ENCODE peak calls at places on chromosome 12, in six cellular contexts. One of them, this sample, is unnamed.

GRCh38 chr12:77384941-77385340 is 319.6 kb upstream of the E2F7 start:
- DNase-seq in NT2/D1: no peak
- DNase-seq in HCT116: no peak
- DNase-seq in HepG2: no peak
- DNase-seq in K562: no peak
- DNase-seq in GM12878: no peak
- DNase-seq in this sample: no peak

GRCh38 chr12:64036414-64036813 is 185.7 kb downstream of the KICS2 start:
- DNase-seq in NT2/D1: no peak
- DNase-seq in HCT116: no peak
- DNase-seq in HepG2: no peak
- DNase-seq in K562: no peak
- DNase-seq in GM12878: no peak
- DNase-seq in this sample: no peak

GRCh38 chr12:130787041-130787440 is 52.0 kb downstream of the STX2 start:
- DNase-seq in NT2/D1: no peak
- DNase-seq in HCT116: no peak
- DNase-seq in HepG2: no peak
- DNase-seq in K562: no peak
- DNase-seq in GM12878: no peak
- DNase-seq in this sample: no peak

GRCh38 chr12:130433834-130434233 is 96.1 kb downstream of the PIWIL1 start:
- DNase-seq in NT2/D1: no peak
- DNase-seq in HCT116: no peak
- DNase-seq in HepG2: no peak
- DNase-seq in K562: no peak
- DNase-seq in GM12878: no peak
- DNase-seq in this sample: no peak

GRCh38 chr12:46657416-46658411 is 168.1 kb downstream of the SLC38A4 start:
- DNase-seq in NT2/D1: no peak
- DNase-seq in HCT116: no peak
- DNase-seq in HepG2: no peak
- DNase-seq in K562: peak
- DNase-seq in GM12878: no peak
- DNase-seq in this sample: no peak

GRCh38 chr12:115387392-115387791 is 703.4 kb upstream of the TBX3 start:
- DNase-seq in NT2/D1: peak
- DNase-seq in HCT116: no peak
- DNase-seq in HepG2: peak
- DNase-seq in K562: no peak
- DNase-seq in GM12878: no peak
- DNase-seq in this sample: no peak

GRCh38 chr12:96237465-96238077 is 43.4 kb downstream of the ELK3 start:
- DNase-seq in NT2/D1: no peak
- DNase-seq in HCT116: no peak
- DNase-seq in HepG2: no peak
- DNase-seq in K562: no peak
- DNase-seq in GM12878: no peak
- DNase-seq in this sample: no peak

GRCh38 chr12:122895757-122896636 is at the start of gene VPS37B:
- DNase-seq in NT2/D1: peak
- DNase-seq in HCT116: peak
- DNase-seq in HepG2: peak
- DNase-seq in K562: peak
- DNase-seq in GM12878: no peak
- DNase-seq in this sample: no peak

GRCh38 chr12:92765871-92766270 is 63.1 kb downstream of the PLEKHG7 start:
- DNase-seq in NT2/D1: no peak
- DNase-seq in HCT116: no peak
- DNase-seq in HepG2: peak
- DNase-seq in K562: no peak
- DNase-seq in GM12878: no peak
- DNase-seq in this sample: no peak

GRCh38 chr12:120903382-120903817 is 758 bp downstream of the SPPL3 start:
- DNase-seq in NT2/D1: no peak
- DNase-seq in HCT116: no peak
- DNase-seq in HepG2: peak
- DNase-seq in K562: peak
- DNase-seq in GM12878: peak
- DNase-seq in this sample: no peak

GRCh38 chr12:51371295-51371953 is 19.8 kb downstream of the GALNT6 start:
- DNase-seq in NT2/D1: peak
- DNase-seq in HCT116: peak
- DNase-seq in HepG2: peak
- DNase-seq in K562: no peak
- DNase-seq in GM12878: no peak
- DNase-seq in this sample: no peak

GRCh38 chr12:13100610-13100881 is 2.9 kb downstream of the GSG1 start:
- DNase-seq in NT2/D1: no peak
- DNase-seq in HCT116: no peak
- DNase-seq in HepG2: no peak
- DNase-seq in K562: no peak
- DNase-seq in GM12878: no peak
- DNase-seq in this sample: no peak

GRCh38 chr12:55965941-55966407 is at the start of gene PMEL:
- DNase-seq in NT2/D1: no peak
- DNase-seq in HCT116: no peak
- DNase-seq in HepG2: no peak
- DNase-seq in K562: peak
- DNase-seq in GM12878: no peak
- DNase-seq in this sample: no peak

GRCh38 chr12:120229071-120229582 is 28.2 kb upstream of the RPLP0 start:
- DNase-seq in NT2/D1: no peak
- DNase-seq in HCT116: no peak
- DNase-seq in HepG2: peak
- DNase-seq in K562: peak
- DNase-seq in GM12878: no peak
- DNase-seq in this sample: no peak

GRCh38 chr12:48818831-48819590 is 715 bp downstream of the CACNB3 start:
- DNase-seq in NT2/D1: no peak
- DNase-seq in HCT116: no peak
- DNase-seq in HepG2: no peak
- DNase-seq in K562: no peak
- DNase-seq in GM12878: no peak
- DNase-seq in this sample: no peak

GRCh38 chr12:130977046-130977758 is 23.5 kb downstream of the ADGRD1 start:
- DNase-seq in NT2/D1: no peak
- DNase-seq in HCT116: no peak
- DNase-seq in HepG2: no peak
- DNase-seq in K562: no peak
- DNase-seq in GM12878: no peak
- DNase-seq in this sample: no peak

GRCh38 chr12:129911437-129912049 is 7.7 kb upstream of the TMEM132D start:
- DNase-seq in NT2/D1: no peak
- DNase-seq in HCT116: no peak
- DNase-seq in HepG2: peak
- DNase-seq in K562: peak
- DNase-seq in GM12878: no peak
- DNase-seq in this sample: peak

GRCh38 chr12:13007496-13008233 is 7.6 kb upstream of the HEBP1 start:
- DNase-seq in NT2/D1: no peak
- DNase-seq in HCT116: no peak
- DNase-seq in HepG2: no peak
- DNase-seq in K562: no peak
- DNase-seq in GM12878: no peak
- DNase-seq in this sample: no peak

GRCh38 chr12:75690556-75690955 is 179.1 kb upstream of the KRR1 start:
- DNase-seq in NT2/D1: no peak
- DNase-seq in HCT116: no peak
- DNase-seq in HepG2: no peak
- DNase-seq in K562: peak
- DNase-seq in GM12878: no peak
- DNase-seq in this sample: no peak

GRCh38 chr12:123958462-123958861 is 14.2 kb downstream of the CCDC92 start:
- DNase-seq in NT2/D1: no peak
- DNase-seq in HCT116: no peak
- DNase-seq in HepG2: no peak
- DNase-seq in K562: no peak
- DNase-seq in GM12878: no peak
- DNase-seq in this sample: no peak

GRCh38 chr12:93587601-93588000 is 15.1 kb downstream of the SOCS2 start:
- DNase-seq in NT2/D1: no peak
- DNase-seq in HCT116: no peak
- DNase-seq in HepG2: no peak
- DNase-seq in K562: peak
- DNase-seq in GM12878: no peak
- DNase-seq in this sample: no peak

GRCh38 chr12:20097561-20097960 is 270.8 kb upstream of the PDE3A start:
- DNase-seq in NT2/D1: no peak
- DNase-seq in HCT116: no peak
- DNase-seq in HepG2: no peak
- DNase-seq in K562: no peak
- DNase-seq in GM12878: peak
- DNase-seq in this sample: no peak

GRCh38 chr12:51951199-51951842 is at the start of gene ACVR1B:
- DNase-seq in NT2/D1: peak
- DNase-seq in HCT116: peak
- DNase-seq in HepG2: peak
- DNase-seq in K562: peak
- DNase-seq in GM12878: peak
- DNase-seq in this sample: peak

GRCh38 chr12:47022296-47022695 is 57.1 kb upstream of the PCED1B start:
- DNase-seq in NT2/D1: no peak
- DNase-seq in HCT116: no peak
- DNase-seq in HepG2: no peak
- DNase-seq in K562: no peak
- DNase-seq in GM12878: no peak
- DNase-seq in this sample: no peak

GRCh38 chr12:116406529-116406928 is 129.0 kb upstream of the MED13L start:
- DNase-seq in NT2/D1: no peak
- DNase-seq in HCT116: peak
- DNase-seq in HepG2: peak
- DNase-seq in K562: peak
- DNase-seq in GM12878: no peak
- DNase-seq in this sample: peak

GRCh38 chr12:29008786-29009185 is 140.3 kb upstream of the FAR2 start:
- DNase-seq in NT2/D1: no peak
- DNase-seq in HCT116: no peak
- DNase-seq in HepG2: no peak
- DNase-seq in K562: no peak
- DNase-seq in GM12878: no peak
- DNase-seq in this sample: no peak

GRCh38 chr12:29004936-29005304 is 144.2 kb upstream of the FAR2 start:
- DNase-seq in NT2/D1: no peak
- DNase-seq in HCT116: no peak
- DNase-seq in HepG2: no peak
- DNase-seq in K562: no peak
- DNase-seq in GM12878: no peak
- DNase-seq in this sample: no peak

GRCh38 chr12:28998662-28999120 is 150.4 kb upstream of the FAR2 start:
- DNase-seq in NT2/D1: peak
- DNase-seq in HCT116: no peak
- DNase-seq in HepG2: peak
- DNase-seq in K562: peak
- DNase-seq in GM12878: no peak
- DNase-seq in this sample: no peak

GRCh38 chr12:29004066-29004935 is 144.8 kb upstream of the FAR2 start:
- DNase-seq in NT2/D1: no peak
- DNase-seq in HCT116: no peak
- DNase-seq in HepG2: no peak
- DNase-seq in K562: no peak
- DNase-seq in GM12878: no peak
- DNase-seq in this sample: no peak
- TF ChIP-seq ZNF274 in NT2/D1: no peak
- TF ChIP-seq ZNF274 in HCT116: no peak
- TF ChIP-seq ZNF274 in HepG2: no peak
- TF ChIP-seq ZNF274 in K562: no peak
- TF ChIP-seq ZNF274 in GM12878: no peak
- TF ChIP-seq ZNF274 in this sample: no peak

GRCh38 chr12:50201987-50202521 is 34.9 kb upstream of the CERS5 start:
- DNase-seq in NT2/D1: no peak
- DNase-seq in HCT116: peak
- DNase-seq in HepG2: no peak
- DNase-seq in K562: no peak
- DNase-seq in GM12878: no peak
- DNase-seq in this sample: no peak

GRCh38 chr12:50200507-50201273 is 33.5 kb upstream of the CERS5 start:
- DNase-seq in NT2/D1: no peak
- DNase-seq in HCT116: no peak
- DNase-seq in HepG2: no peak
- DNase-seq in K562: no peak
- DNase-seq in GM12878: no peak
- DNase-seq in this sample: no peak

GRCh38 chr12:50207424-50207823 is 40.3 kb upstream of the CERS5 start:
- DNase-seq in NT2/D1: no peak
- DNase-seq in HCT116: no peak
- DNase-seq in HepG2: no peak
- DNase-seq in K562: no peak
- DNase-seq in GM12878: no peak
- DNase-seq in this sample: no peak

GRCh38 chr12:50205648-50206047 is 38.5 kb upstream of the CERS5 start:
- DNase-seq in NT2/D1: no peak
- DNase-seq in HCT116: no peak
- DNase-seq in HepG2: no peak
- DNase-seq in K562: no peak
- DNase-seq in GM12878: no peak
- DNase-seq in this sample: no peak

GRCh38 chr12:50203691-50204090 is 36.5 kb upstream of the CERS5 start:
- DNase-seq in NT2/D1: no peak
- DNase-seq in HCT116: no peak
- DNase-seq in HepG2: no peak
- DNase-seq in K562: no peak
- DNase-seq in GM12878: no peak
- DNase-seq in this sample: no peak
- TF ChIP-seq ZNF274 in NT2/D1: no peak
- TF ChIP-seq ZNF274 in HCT116: no peak
- TF ChIP-seq ZNF274 in HepG2: no peak
- TF ChIP-seq ZNF274 in K562: no peak
- TF ChIP-seq ZNF274 in GM12878: no peak
- TF ChIP-seq ZNF274 in this sample: no peak

DNA sequence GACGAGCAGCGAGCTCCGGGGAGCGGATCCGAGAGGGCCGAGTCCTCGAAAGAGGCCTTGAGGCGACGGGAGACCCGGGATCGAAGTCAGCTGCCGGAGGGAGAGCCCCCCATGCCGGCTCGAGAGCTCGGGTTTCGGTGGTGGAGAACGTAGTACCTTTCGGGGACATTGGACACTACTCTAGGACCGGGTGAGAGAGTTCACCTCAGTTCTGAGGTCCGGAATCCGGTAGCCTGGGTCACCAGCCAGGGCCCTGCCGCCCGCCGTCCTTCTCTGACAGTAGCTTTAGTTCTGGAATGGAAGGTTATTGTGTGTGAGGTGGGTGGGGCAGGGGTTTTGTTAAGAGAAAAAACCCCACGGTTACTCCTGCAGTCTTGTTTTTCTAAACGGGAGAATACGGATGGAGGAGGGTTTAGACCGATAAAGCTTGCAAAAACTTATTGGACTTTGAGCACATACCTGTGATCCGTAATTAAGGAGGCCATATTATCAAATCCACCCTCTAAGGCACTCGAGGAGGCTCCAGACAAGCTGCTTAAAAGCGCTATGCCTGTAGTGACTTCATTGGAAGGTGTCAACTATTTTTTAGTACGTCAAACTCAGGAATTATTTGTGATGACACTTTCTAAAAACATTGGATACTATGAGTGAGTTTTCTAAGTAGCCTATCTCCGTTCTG is 765 bp downstream of the SCYL2 start:
- DNase-seq in NT2/D1: no peak
- DNase-seq in HCT116: no peak
- DNase-seq in HepG2: peak
- DNase-seq in K562: peak
- DNase-seq in GM12878: no peak
- DNase-seq in this sample: no peak
- TF ChIP-seq ZNF274 in NT2/D1: no peak
- TF ChIP-seq ZNF274 in HCT116: no peak
- TF ChIP-seq ZNF274 in HepG2: peak
- TF ChIP-seq ZNF274 in K562: no peak
- TF ChIP-seq ZNF274 in GM12878: no peak
- TF ChIP-seq ZNF274 in this sample: no peak

GRCh38 chr12:59808317-59808910 is 212.6 kb downstream of the SLC16A7 start:
- DNase-seq in NT2/D1: peak
- DNase-seq in HCT116: peak
- DNase-seq in HepG2: peak
- DNase-seq in K562: peak
- DNase-seq in GM12878: no peak
- DNase-seq in this sample: no peak
- TF ChIP-seq ZNF274 in NT2/D1: no peak
- TF ChIP-seq ZNF274 in HCT116: no peak
- TF ChIP-seq ZNF274 in HepG2: no peak
- TF ChIP-seq ZNF274 in K562: no peak
- TF ChIP-seq ZNF274 in GM12878: no peak
- TF ChIP-seq ZNF274 in this sample: no peak